ENCODE peak calls at places on chromosomes 5 and 9, in five cellular contexts. I is coronary artery, R is choroid plexus epithelial cell, K is heart right ventricle, Y is cardiac muscle cell. A is an unnamed sample.

GRCh38 chr5:66554211-66554610 is 42.0 kb upstream of the MAST4 start:
- DNase-seq in R (peak), Y (no peak), K (no peak), I (no peak), A (peak)

GRCh38 chr9:85610074-85610855 is 131.5 kb downstream of the AGTPBP1 start:
- DNase-seq in K (peak), I (no peak), R (peak), Y (peak), A (peak)

GRCh38 chr9:21958833-21959232 is 35.4 kb downstream of the CDKN2A start:
- DNase-seq in K (no peak), Y (no peak), R (no peak), I (no peak), A (no peak)

GRCh38 chr5:113985505-113985904 is 376.4 kb upstream of the KCNN2 start:
- DNase-seq in R (no peak), Y (no peak), I (no peak), K (no peak), A (no peak)

GRCh38 chr5:54673523-54674225 is 156.1 kb downstream of the SNX18 start:
- DNase-seq in K (peak), R (peak), Y (peak), I (no peak), A (no peak)

GRCh38 chr5:14406554-14406849 is 175.1 kb upstream of the OTULINL start:
- DNase-seq in K (no peak), Y (no peak), R (peak), I (no peak), A (peak)

GRCh38 chr5:34716986-34717385 is 60.9 kb downstream of the RAI14 start:
- DNase-seq in Y (no peak), R (peak), K (no peak), I (no peak), A (no peak)

GRCh38 chr9:126965077-126965476 is 50.5 kb downstream of the RALGPS1 start:
- DNase-seq in R (no peak), I (no peak), K (no peak), Y (no peak), A (no peak)

GRCh38 chr9:11158063-11158462 is 545.3 kb upstream of the PTPRD start:
- DNase-seq in I (no peak), R (no peak), K (no peak), Y (no peak), A (no peak)

GRCh38 chr5:157172408-157172807 is 6.3 kb upstream of the GARIN3 start:
- DNase-seq in Y (no peak), I (no peak), R (no peak), K (no peak), A (no peak)

GRCh38 chr5:119411291-119411934 is 40.9 kb upstream of the HSD17B4 start:
- DNase-seq in Y (no peak), I (no peak), K (no peak), R (peak), A (peak)
- TF ChIP-seq CTCF in Y (no peak), I (no peak), K (no peak), R (no peak), A (no peak)

GRCh38 chr5:159440948-159441347 is 110.7 kb upstream of the IL12B start:
- DNase-seq in Y (peak), R (no peak), K (no peak), I (no peak), A (no peak)

GRCh38 chr5:159439002-159439401 is 108.7 kb upstream of the IL12B start:
- DNase-seq in Y (no peak), K (no peak), I (no peak), R (no peak), A (no peak)

GRCh38 chr5:159440235-159440634 is 109.9 kb upstream of the IL12B start:
- DNase-seq in K (no peak), Y (no peak), I (no peak), R (no peak), A (no peak)

GRCh38 chr5:159442210-159442850 is 112.0 kb upstream of the IL12B start:
- DNase-seq in I (no peak), Y (peak), R (no peak), K (peak), A (no peak)

GRCh38 chr5:159441441-159441840 is 111.2 kb upstream of the IL12B start:
- DNase-seq in R (no peak), K (peak), I (no peak), Y (peak), A (peak)
- TF ChIP-seq CTCF in R (peak), K (no peak), I (no peak), Y (peak), A (no peak)

DNA sequence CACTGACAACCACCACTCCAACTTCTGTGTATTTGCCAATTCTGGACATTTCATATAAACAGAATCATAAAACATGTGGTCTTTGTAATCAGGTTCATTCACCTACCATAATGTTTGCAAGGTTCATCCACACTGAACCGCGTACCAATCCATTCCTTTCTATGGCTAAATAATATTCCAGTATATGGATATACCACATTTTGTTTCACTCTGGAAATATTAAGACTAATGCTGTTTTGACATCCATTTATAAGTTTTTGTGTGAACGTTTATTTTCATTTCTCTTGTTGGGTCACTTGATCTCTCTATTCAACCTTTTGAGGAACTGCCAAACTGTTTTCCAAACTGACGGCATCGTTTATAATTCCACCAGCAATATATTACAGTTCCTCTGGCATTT is 26.3 kb upstream of the RNF38 start:
- DNase-seq in I (no peak), K (no peak), R (no peak), Y (no peak), A (no peak)
- TF ChIP-seq CTCF in I (no peak), K (no peak), R (no peak), Y (no peak), A (no peak)

GRCh38 chr5:32450952-32451351 is 6.4 kb upstream of the ZFR start:
- DNase-seq in Y (no peak), I (no peak), R (no peak), K (no peak), A (peak)
- TF ChIP-seq CTCF in Y (peak), I (no peak), R (peak), K (no peak), A (no peak)

DNA sequence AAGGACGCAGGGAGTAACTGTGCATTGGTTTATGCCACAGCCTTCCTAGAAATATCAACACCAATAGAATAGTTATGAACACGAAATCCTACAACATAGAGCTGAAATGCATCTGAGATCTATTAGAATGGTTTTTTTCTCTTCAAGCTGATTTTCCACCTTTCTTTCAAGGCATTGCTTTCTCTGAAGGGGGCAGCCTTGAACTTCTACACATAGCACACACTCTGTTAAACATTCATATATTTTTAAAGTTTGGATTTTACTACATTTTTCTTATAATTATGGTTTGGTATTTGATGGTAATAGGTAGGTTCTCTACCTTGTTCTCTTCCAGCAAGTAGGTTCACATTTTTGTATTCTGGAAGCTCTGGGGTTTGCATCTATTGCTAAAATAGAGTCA is 661.8 kb downstream of the SEMA5A start:
- DNase-seq in K (no peak), Y (no peak), I (no peak), R (peak), A (no peak)
- TF ChIP-seq CTCF in K (no peak), Y (no peak), I (no peak), R (peak), A (no peak)

GRCh38 chr5:139543423-139543991 is 17.6 kb upstream of the UBE2D2 start:
- DNase-seq in Y (peak), K (peak), R (peak), I (peak), A (no peak)
- TF ChIP-seq CTCF in Y (peak), K (no peak), R (peak), I (no peak), A (no peak)

GRCh38 chr9:33210006-33210715 is 29.8 kb upstream of the SPINK4 start:
- DNase-seq in I (no peak), K (no peak), Y (no peak), R (no peak), A (no peak)
- TF ChIP-seq CTCF in I (no peak), K (no peak), Y (no peak), R (no peak), A (no peak)

DNA sequence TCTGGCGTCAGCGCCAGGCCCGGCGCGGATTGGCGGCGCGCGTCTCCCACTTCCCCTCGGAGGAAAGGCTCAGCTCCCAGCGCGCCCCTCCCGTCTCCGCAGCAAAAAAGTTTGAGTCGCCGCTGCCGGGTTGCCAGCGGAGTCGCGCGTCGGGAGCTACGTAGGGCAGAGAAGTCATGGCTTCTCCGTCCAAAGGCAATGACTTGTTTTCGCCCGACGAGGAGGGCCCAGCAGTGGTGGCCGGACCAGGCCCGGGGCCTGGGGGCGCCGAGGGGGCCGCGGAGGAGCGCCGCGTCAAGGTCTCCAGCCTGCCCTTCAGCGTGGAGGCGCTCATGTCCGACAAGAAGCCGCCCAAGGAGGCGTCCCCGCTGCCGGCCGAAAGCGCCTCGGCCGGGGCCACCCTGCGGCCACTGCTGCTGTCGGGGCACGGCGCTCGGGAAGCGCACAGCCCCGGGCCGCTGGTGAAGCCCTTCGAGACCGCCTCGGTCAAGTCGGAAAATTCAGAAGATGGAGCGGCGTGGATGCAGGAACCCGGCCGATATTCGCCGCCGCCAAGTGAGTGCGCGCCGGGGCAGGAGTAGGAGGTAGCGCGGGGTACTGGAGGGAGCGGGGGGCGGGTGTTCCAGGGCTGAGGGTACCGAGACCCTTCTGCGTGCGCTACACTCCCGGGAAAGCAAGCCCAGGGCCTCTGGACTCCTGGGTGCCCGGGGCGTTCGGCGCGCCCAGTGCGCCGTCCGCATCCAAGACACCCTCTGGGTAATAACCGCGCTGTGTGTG is at the start of gene MSX2:
- DNase-seq in R (peak), Y (peak), K (peak), I (peak), A (peak)
- TF ChIP-seq CTCF in R (no peak), Y (peak), K (no peak), I (no peak), A (no peak)

DNA sequence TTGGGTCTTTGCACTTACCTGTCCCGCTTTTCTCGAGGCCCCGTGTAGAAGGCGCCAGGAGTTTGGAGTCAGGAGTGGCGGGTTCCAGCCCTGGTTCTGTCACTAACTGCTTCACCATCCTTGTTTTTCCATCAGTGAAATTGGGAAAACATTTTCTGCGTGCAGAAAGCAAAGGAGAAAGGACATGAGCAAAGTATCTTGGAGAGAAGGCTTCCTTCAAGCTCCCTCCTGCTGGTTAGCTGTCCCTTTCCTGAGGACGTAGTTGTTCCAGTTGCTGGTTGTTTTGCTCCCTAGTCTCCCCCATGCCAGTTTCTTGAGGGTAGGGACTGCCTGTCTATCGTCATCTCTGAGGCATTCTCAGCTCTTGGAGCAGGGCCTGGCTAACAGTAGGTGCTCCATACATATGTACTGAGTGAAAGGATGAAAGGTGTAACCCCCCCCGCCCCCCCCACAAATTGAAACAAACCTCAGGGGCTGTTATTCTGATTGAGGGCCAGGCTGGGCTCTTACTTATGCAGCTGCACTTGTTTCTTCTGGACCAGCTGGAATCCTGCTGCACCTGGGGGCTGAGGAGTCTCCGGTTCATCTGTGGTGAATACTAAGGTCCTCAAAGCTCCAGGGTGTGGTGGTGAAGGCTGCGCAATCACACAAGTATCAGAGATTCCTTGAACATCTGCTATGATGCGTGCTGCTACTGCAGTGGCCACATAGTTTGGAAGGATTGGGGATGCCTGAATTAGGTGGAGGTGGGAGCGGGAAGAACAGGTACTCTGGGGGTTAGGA is 1.0 kb downstream of the SMIM3 start:
- DNase-seq in Y (no peak), I (no peak), R (peak), K (no peak), A (peak)
- TF ChIP-seq CTCF in Y (no peak), I (no peak), R (no peak), K (no peak), A (no peak)

DNA sequence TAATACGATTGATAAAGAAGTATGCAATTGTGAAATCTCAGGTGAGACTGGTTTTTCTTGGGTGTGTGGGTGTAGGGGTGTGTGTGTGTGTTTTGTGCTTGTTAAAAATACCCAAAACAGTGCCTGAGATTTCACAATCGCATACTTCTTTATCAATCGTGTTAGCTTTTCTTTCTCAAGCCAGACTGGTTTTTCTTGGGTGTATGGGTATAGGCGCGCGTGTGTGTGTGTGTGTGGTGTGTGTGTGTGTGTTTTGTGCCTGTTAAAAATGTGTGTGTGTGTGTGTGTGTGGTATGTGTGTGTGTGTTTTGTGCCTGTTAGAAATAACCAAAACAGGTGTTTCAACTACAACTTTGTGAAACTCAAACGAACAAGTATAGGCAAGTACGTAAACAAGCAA is 53.7 kb downstream of the CERT1 start:
- DNase-seq in I (no peak), R (no peak), K (no peak), Y (no peak), A (peak)
- TF ChIP-seq CTCF in I (no peak), R (no peak), K (no peak), Y (no peak), A (no peak)

A was measured in MCF 10A.